ENCODE peak calls at places on chromosomes 1 and 21, in eight cellular contexts. One of them, this sample, is unnamed. For H3K9me3, H4K20me1 and H3K4me1, the result is how much of the 10 kb centered on the place peaks cover.

GRCh38 chr1:165442053-165442452 is 2.9 kb downstream of the RXRG start:
- DNase-seq in MM.1S: no peak
- DNase-seq in GM23248: no peak
- DNase-seq in SK-N-SH: no peak
- DNase-seq in OCI-LY7: no peak
- DNase-seq in IMR-90: no peak
- DNase-seq in fibroblast of lung: no peak
- DNase-seq in HCT116: no peak
- DNase-seq in this sample: peak

GRCh38 chr1:44730741-44731512 is at the start of gene RNU5D-1:
- DNase-seq in MM.1S: peak
- DNase-seq in GM23248: peak
- DNase-seq in SK-N-SH: peak
- DNase-seq in OCI-LY7: peak
- DNase-seq in IMR-90: peak
- DNase-seq in fibroblast of lung: peak
- DNase-seq in HCT116: peak
- DNase-seq in this sample: peak

GRCh38 chr1:37930246-37931142 is 16.4 kb downstream of the INPP5B start:
- DNase-seq in MM.1S: no peak
- DNase-seq in GM23248: peak
- DNase-seq in SK-N-SH: no peak
- DNase-seq in OCI-LY7: peak
- DNase-seq in IMR-90: peak
- DNase-seq in fibroblast of lung: peak
- DNase-seq in HCT116: no peak
- DNase-seq in this sample: no peak

GRCh38 chr1:154479764-154480421 is 22.1 kb upstream of the TDRD10 start:
- DNase-seq in MM.1S: peak
- DNase-seq in GM23248: peak
- DNase-seq in SK-N-SH: peak
- DNase-seq in OCI-LY7: peak
- DNase-seq in IMR-90: peak
- DNase-seq in fibroblast of lung: peak
- DNase-seq in HCT116: peak
- DNase-seq in this sample: peak

GRCh38 chr1:189237008-189237407 is 1240.7 kb downstream of the BRINP3 start:
- DNase-seq in MM.1S: no peak
- DNase-seq in GM23248: no peak
- DNase-seq in SK-N-SH: no peak
- DNase-seq in OCI-LY7: no peak
- DNase-seq in IMR-90: no peak
- DNase-seq in fibroblast of lung: no peak
- DNase-seq in HCT116: no peak
- DNase-seq in this sample: no peak

GRCh38 chr1:74467786-74468377 is 44.5 kb downstream of the LRRC53 start:
- DNase-seq in MM.1S: no peak
- DNase-seq in GM23248: peak
- DNase-seq in SK-N-SH: no peak
- DNase-seq in OCI-LY7: no peak
- DNase-seq in IMR-90: peak
- DNase-seq in fibroblast of lung: peak
- DNase-seq in HCT116: no peak
- DNase-seq in this sample: no peak

GRCh38 chr1:205048382-205048781 is 5.4 kb downstream of the CNTN2 start:
- DNase-seq in MM.1S: no peak
- DNase-seq in GM23248: no peak
- DNase-seq in SK-N-SH: no peak
- DNase-seq in OCI-LY7: no peak
- DNase-seq in IMR-90: no peak
- DNase-seq in fibroblast of lung: no peak
- DNase-seq in HCT116: no peak
- DNase-seq in this sample: no peak

GRCh38 chr1:24867064-24867870 is 62.8 kb downstream of the RUNX3 start:
- DNase-seq in MM.1S: no peak
- DNase-seq in GM23248: no peak
- DNase-seq in SK-N-SH: no peak
- DNase-seq in OCI-LY7: no peak
- DNase-seq in IMR-90: no peak
- DNase-seq in fibroblast of lung: no peak
- DNase-seq in HCT116: no peak
- DNase-seq in this sample: no peak

GRCh38 chr1:55071477-55071876 is 32.1 kb downstream of the PCSK9 start:
- DNase-seq in MM.1S: no peak
- DNase-seq in GM23248: peak
- DNase-seq in SK-N-SH: peak
- DNase-seq in OCI-LY7: peak
- DNase-seq in IMR-90: peak
- DNase-seq in fibroblast of lung: peak
- DNase-seq in HCT116: no peak
- DNase-seq in this sample: peak

GRCh38 chr1:36128126-36128904 is 3.3 kb upstream of the COL8A2 start:
- DNase-seq in MM.1S: no peak
- DNase-seq in GM23248: peak
- DNase-seq in SK-N-SH: peak
- DNase-seq in OCI-LY7: no peak
- DNase-seq in IMR-90: peak
- DNase-seq in fibroblast of lung: peak
- DNase-seq in HCT116: no peak
- DNase-seq in this sample: no peak

GRCh38 chr21:35136586-35137254 is 87.6 kb upstream of the RUNX1 start:
- DNase-seq in MM.1S: no peak
- DNase-seq in GM23248: peak
- DNase-seq in SK-N-SH: no peak
- DNase-seq in OCI-LY7: no peak
- DNase-seq in IMR-90: peak
- DNase-seq in fibroblast of lung: peak
- DNase-seq in HCT116: peak
- DNase-seq in this sample: no peak

GRCh38 chr21:33954395-33954794 is 38.8 kb upstream of the ATP5PO start:
- DNase-seq in MM.1S: no peak
- DNase-seq in GM23248: no peak
- DNase-seq in SK-N-SH: no peak
- DNase-seq in OCI-LY7: no peak
- DNase-seq in IMR-90: no peak
- DNase-seq in fibroblast of lung: no peak
- DNase-seq in HCT116: no peak
- DNase-seq in this sample: no peak

GRCh38 chr1:168139070-168139469 is 2.3 kb upstream of the GPR161 start:
- DNase-seq in MM.1S: no peak
- DNase-seq in GM23248: no peak
- DNase-seq in SK-N-SH: no peak
- DNase-seq in OCI-LY7: no peak
- DNase-seq in IMR-90: no peak
- DNase-seq in fibroblast of lung: no peak
- DNase-seq in HCT116: no peak
- DNase-seq in this sample: no peak

GRCh38 chr1:30262158-30262557 is 461.2 kb downstream of the MATN1 start:
- DNase-seq in MM.1S: no peak
- DNase-seq in GM23248: no peak
- DNase-seq in SK-N-SH: no peak
- DNase-seq in OCI-LY7: no peak
- DNase-seq in IMR-90: no peak
- DNase-seq in fibroblast of lung: no peak
- DNase-seq in HCT116: no peak
- DNase-seq in this sample: no peak

GRCh38 chr1:170096806-170097340 is 22.4 kb upstream of the KIFAP3 start:
- DNase-seq in MM.1S: no peak
- DNase-seq in GM23248: no peak
- DNase-seq in SK-N-SH: no peak
- DNase-seq in OCI-LY7: no peak
- DNase-seq in IMR-90: no peak
- DNase-seq in fibroblast of lung: no peak
- DNase-seq in HCT116: no peak
- DNase-seq in this sample: no peak

GRCh38 chr21:17775431-17776126 is 43.6 kb downstream of the C21orf91 start:
- DNase-seq in MM.1S: no peak
- DNase-seq in GM23248: no peak
- DNase-seq in SK-N-SH: no peak
- DNase-seq in OCI-LY7: peak
- DNase-seq in IMR-90: no peak
- DNase-seq in fibroblast of lung: no peak
- DNase-seq in HCT116: no peak
- DNase-seq in this sample: no peak

GRCh38 chr1:151277249-151277648 is 4.8 kb upstream of the ZNF687 start:
- DNase-seq in MM.1S: no peak
- DNase-seq in GM23248: no peak
- DNase-seq in SK-N-SH: no peak
- DNase-seq in OCI-LY7: peak
- DNase-seq in IMR-90: no peak
- DNase-seq in fibroblast of lung: no peak
- DNase-seq in HCT116: no peak
- DNase-seq in this sample: no peak

GRCh38 chr1:198084509-198084908 is 72.3 kb upstream of the NEK7 start:
- DNase-seq in MM.1S: no peak
- DNase-seq in GM23248: no peak
- DNase-seq in SK-N-SH: no peak
- DNase-seq in OCI-LY7: no peak
- DNase-seq in IMR-90: no peak
- DNase-seq in fibroblast of lung: no peak
- DNase-seq in HCT116: no peak
- DNase-seq in this sample: no peak

GRCh38 chr21:23660560-23660959 is 1946.7 kb downstream of the MRPL39 start:
- DNase-seq in MM.1S: no peak
- DNase-seq in GM23248: no peak
- DNase-seq in SK-N-SH: no peak
- DNase-seq in OCI-LY7: no peak
- DNase-seq in IMR-90: no peak
- DNase-seq in fibroblast of lung: no peak
- DNase-seq in HCT116: no peak
- DNase-seq in this sample: no peak

DNA sequence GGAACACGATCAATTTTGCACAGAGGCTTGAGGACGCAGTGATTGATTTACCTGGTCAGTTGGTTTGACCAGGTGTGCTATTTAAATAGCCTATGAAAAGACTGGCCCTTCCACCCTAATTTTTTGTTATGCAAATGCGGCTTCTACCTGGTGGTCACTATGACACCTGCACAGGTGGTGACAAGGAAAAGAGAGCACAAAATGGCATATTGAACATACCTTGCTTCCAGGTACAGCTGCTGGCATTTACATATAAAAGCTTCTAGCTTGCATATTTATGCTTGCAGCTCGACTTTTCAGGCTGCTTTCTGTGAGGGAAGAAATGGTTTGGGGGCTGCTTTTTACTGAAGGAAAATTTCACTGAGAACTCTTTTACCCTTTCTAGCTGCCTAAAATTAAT is 15.3 kb upstream of the FMO4 start:
- DNase-seq in MM.1S: no peak
- DNase-seq in GM23248: no peak
- DNase-seq in SK-N-SH: no peak
- DNase-seq in OCI-LY7: no peak
- DNase-seq in IMR-90: no peak
- DNase-seq in fibroblast of lung: no peak
- DNase-seq in HCT116: no peak
- DNase-seq in this sample: no peak
- H3K9me3 ChIP-seq in MM.1S: under half
- H3K9me3 ChIP-seq in GM23248: under half
- H3K9me3 ChIP-seq in SK-N-SH: under half
- H3K9me3 ChIP-seq in OCI-LY7: under half
- H3K9me3 ChIP-seq in IMR-90: under half
- H3K9me3 ChIP-seq in fibroblast of lung: under half
- H3K9me3 ChIP-seq in HCT116: under half
- H3K9me3 ChIP-seq in this sample: under half

DNA sequence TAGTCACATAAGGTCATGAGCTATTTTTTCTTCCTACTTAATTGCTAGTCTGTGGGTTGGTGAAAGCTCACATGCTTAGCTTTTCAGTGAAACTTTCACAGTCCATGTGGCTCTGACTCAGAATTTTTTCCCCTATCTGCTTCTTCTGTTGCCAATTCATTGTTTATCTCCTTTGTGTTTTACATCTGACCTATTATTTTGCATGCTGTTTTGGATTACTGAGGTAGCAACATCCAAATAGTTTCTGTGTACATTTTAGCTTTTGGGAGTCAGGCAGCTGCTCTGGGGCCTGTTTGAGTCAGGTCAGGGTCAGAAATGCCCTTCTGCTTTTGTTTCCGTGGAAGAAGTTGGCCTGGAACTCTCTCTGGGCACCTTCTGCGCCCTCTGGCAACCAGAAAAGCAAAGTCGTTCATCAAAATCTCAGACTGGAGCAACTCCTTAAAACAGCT is 40.0 kb downstream of the ROR1 start:
- DNase-seq in MM.1S: no peak
- DNase-seq in GM23248: peak
- DNase-seq in SK-N-SH: no peak
- DNase-seq in OCI-LY7: no peak
- DNase-seq in IMR-90: peak
- DNase-seq in fibroblast of lung: peak
- DNase-seq in HCT116: no peak
- DNase-seq in this sample: no peak
- H4K20me1 ChIP-seq in MM.1S: under half
- H4K20me1 ChIP-seq in GM23248: under half
- H4K20me1 ChIP-seq in SK-N-SH: under half
- H4K20me1 ChIP-seq in OCI-LY7: under half
- H4K20me1 ChIP-seq in IMR-90: under half
- H4K20me1 ChIP-seq in fibroblast of lung: under half
- H4K20me1 ChIP-seq in HCT116: under half
- H4K20me1 ChIP-seq in this sample: under half

DNA sequence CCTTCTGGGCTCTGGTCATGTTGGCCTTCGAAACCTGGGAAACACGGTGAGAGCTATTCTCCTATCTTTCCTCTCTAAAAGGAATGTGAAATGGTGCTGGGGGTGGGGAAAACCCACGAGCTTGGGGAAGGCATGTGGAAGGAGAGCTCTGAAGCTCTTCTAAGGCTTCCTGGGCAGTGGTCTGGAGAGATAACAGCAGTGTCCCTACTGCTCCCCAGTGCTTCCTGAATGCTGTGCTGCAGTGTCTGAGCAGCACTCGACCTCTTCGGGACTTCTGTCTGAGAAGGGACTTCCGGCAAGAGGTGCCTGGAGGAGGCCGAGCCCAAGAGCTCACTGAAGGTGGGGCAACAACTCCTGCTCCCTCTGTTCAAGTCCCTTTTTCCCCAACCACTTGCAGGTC is 2.8 kb downstream of the USP21 start:
- DNase-seq in MM.1S: no peak
- DNase-seq in GM23248: no peak
- DNase-seq in SK-N-SH: no peak
- DNase-seq in OCI-LY7: no peak
- DNase-seq in IMR-90: no peak
- DNase-seq in fibroblast of lung: no peak
- DNase-seq in HCT116: no peak
- DNase-seq in this sample: no peak
- H3K4me1 ChIP-seq in MM.1S: under half
- H3K4me1 ChIP-seq in GM23248: under half
- H3K4me1 ChIP-seq in SK-N-SH: under half
- H3K4me1 ChIP-seq in OCI-LY7: under half
- H3K4me1 ChIP-seq in IMR-90: under half
- H3K4me1 ChIP-seq in fibroblast of lung: under half
- H3K4me1 ChIP-seq in HCT116: under half
- H3K4me1 ChIP-seq in this sample: under half

DNA sequence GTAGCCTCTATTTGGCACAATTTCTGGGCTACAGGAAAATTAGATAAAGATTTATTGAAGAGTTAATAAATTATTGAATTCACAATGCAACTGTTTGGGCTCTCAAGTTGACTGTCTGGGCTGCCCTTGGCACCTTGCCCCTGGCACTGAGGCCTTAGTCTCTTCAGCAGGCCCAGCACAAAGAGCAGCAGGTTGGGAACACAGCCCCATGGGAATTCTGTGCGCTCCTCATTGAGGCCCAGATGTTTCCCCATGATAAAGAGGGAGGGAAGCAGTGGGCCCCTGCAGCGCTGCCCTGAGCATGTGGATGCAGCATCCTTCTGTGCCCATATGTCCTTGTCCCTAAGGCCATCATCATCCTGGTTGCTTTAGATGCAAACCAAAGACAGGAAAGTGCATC is 2.9 kb downstream of the CRNN start:
- DNase-seq in MM.1S: no peak
- DNase-seq in GM23248: no peak
- DNase-seq in SK-N-SH: no peak
- DNase-seq in OCI-LY7: no peak
- DNase-seq in IMR-90: no peak
- DNase-seq in fibroblast of lung: no peak
- DNase-seq in HCT116: no peak
- DNase-seq in this sample: no peak
- H3K9me3 ChIP-seq in MM.1S: under half
- H3K9me3 ChIP-seq in GM23248: under half
- H3K9me3 ChIP-seq in SK-N-SH: under half
- H3K9me3 ChIP-seq in OCI-LY7: under half
- H3K9me3 ChIP-seq in IMR-90: under half
- H3K9me3 ChIP-seq in fibroblast of lung: under half
- H3K9me3 ChIP-seq in HCT116: under half
- H3K9me3 ChIP-seq in this sample: under half

This sample was measured in neural progenitor cell.